ENCODE peak calls at places on chromosomes 5 and 9, in ten cellular contexts. K, W, Z, D, R, H, P, M, X and I are unnamed samples.
A peak's percentile ranks its signal among the peaks of the same experiment; 100 is the strongest.

GRCh38 chr9:21681641-21682040 is 120.8 kb upstream of the MTAP start:
- DNase-seq in R (no peak), W (peak; percentile 69), Z (no peak), H (peak; percentile 96), D (peak; percentile 90), K (no peak), M (no peak), X (peak; percentile 95), P (no peak), I (no peak)

GRCh38 chr5:167763772-167764171 is 527.7 kb upstream of the WWC1 start:
- DNase-seq in H (peak; percentile 85), D (peak; percentile 41), R (no peak), M (no peak), P (no peak), W (no peak), X (peak; percentile 96), Z (no peak), K (no peak), I (no peak)

GRCh38 chr9:88270398-88270797 is 117.8 kb upstream of the SPIN1 start:
- DNase-seq in P (no peak), R (peak; percentile 12), K (no peak), D (peak; percentile 12), M (no peak), Z (no peak), H (no peak), W (no peak), X (peak; percentile 13), I (no peak)

GRCh38 chr9:79471577-79472543 is 99.9 kb upstream of the TLE4 start:
- DNase-seq in P (peak; percentile 13), W (peak; percentile 14), Z (peak; percentile 60), M (peak; percentile 53), D (peak; percentile 66), H (peak; percentile 28), R (no peak), K (peak; percentile 43), X (peak; percentile 38), I (peak; percentile 34)

GRCh38 chr5:15752886-15753285 is 252.9 kb downstream of the FBXL7 start:
- DNase-seq in P (peak; percentile 75), D (no peak), H (no peak), W (peak; percentile 7), X (peak; percentile 50), K (no peak), M (peak; percentile 30), Z (no peak), R (no peak), I (no peak)

GRCh38 chr9:74444389-74444788 is 52.7 kb upstream of the RORB start:
- DNase-seq in W (no peak), Z (no peak), X (peak; percentile 50), P (peak; percentile 11), R (no peak), D (no peak), K (no peak), M (no peak), H (no peak), I (no peak)

GRCh38 chr5:173567548-173567947 is 48.9 kb downstream of the BOD1 start:
- DNase-seq in K (no peak), P (no peak), Z (no peak), W (no peak), X (peak; percentile 27), D (peak; percentile 97), R (no peak), H (peak; percentile 70), M (no peak), I (no peak)

GRCh38 chr5:14190194-14191164 is 47.3 kb downstream of the TRIO start:
- DNase-seq in Z (no peak), R (peak; percentile 73), D (peak; percentile 99), X (peak; percentile 100), H (peak; percentile 97), W (peak; percentile 93), P (no peak), K (no peak), M (peak; percentile 69), I (no peak)

GRCh38 chr5:133864711-133865110 is 103.7 kb downstream of the C5orf15 start:
- DNase-seq in W (no peak), P (no peak), R (no peak), D (no peak), Z (no peak), X (no peak), M (no peak), H (no peak), K (no peak), I (no peak)

GRCh38 chr5:151134228-151134627 is 23.4 kb downstream of the ANXA6 start:
- DNase-seq in X (no peak), K (no peak), R (no peak), P (no peak), W (no peak), H (peak; percentile 68), D (no peak), M (peak; percentile 35), Z (no peak), I (no peak)

DNA sequence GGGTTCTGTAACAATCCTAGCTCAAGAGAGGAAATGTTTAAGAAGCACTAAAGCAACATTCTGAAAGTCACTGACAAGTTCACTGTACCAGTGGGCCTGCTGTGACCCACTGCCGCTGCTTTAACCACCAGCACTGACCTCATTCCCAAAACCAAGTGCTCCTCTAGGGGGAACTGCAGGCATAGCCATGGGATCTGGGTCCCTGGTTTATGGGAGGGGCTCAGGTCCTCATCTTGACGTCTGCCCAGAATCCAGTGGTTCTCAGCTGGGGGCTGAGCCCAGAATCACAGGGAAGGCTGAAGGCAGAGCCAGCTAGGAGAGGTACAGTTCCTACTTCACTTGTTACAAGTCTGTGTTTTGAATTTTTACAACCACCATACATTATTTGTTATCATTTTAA is 36.1 kb upstream of the SLC2A8 start:
- DNase-seq in M (peak; percentile 33), K (no peak), R (peak; percentile 21), X (peak; percentile 28), W (no peak), Z (no peak), D (peak; percentile 28), P (no peak), H (peak; percentile 27), I (no peak)
- TF ChIP-seq CTCF in M (peak; percentile 11), K (no peak), R (peak; percentile 26), X (peak; percentile 52), W (no peak), Z (no peak), D (peak; percentile 48), P (no peak), H (peak; percentile 65), I (no peak)

DNA sequence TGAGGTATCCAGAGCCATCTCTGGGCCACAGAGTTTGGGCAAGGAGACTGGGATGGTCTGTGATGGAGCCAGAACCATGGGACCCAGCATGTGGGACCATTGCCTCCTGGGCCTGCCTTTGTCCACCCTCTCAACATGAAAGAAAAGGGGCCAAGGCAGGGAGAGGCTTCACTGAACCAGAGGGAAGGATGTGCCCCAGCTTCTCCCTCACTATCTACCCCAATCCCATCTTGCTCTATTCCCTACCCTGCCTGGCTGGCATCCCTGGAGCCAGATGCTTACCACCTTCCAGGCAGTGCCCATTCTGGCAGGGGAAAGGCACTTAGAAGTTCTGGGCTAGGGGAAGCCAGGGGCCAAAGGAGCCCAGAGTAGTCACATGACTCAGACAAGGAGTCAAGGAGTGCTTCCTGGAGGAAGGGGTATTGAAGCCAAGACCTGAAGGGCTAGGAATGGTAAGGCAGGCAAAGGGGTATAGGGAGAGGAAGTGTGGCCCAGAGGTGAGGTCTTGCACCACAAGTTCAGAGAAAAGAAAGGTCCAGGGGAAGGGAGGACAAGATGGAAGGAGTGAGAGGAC is 9.8 kb downstream of the PDLIM4 start:
- DNase-seq in R (no peak), K (no peak), P (no peak), X (no peak), Z (no peak), D (no peak), M (no peak), W (no peak), H (no peak), I (no peak)
- H3K4me1 ChIP-seq in R (peaks cover 36% of the 10 kb centered on the region), K (no peaks in the 10 kb centered on the region), P (peaks cover 21% of the 10 kb centered on the region), X (peaks cover 49% of the 10 kb centered on the region), Z (peaks cover 20% of the 10 kb centered on the region), D (peaks cover 37% of the 10 kb centered on the region), M (peaks cover 14% of the 10 kb centered on the region), W (peaks cover 46% of the 10 kb centered on the region), H (peaks cover 45% of the 10 kb centered on the region), I (peaks cover 15% of the 10 kb centered on the region)

GRCh38 chr9:114472765-114473446 is 32.4 kb downstream of the WHRN start:
- DNase-seq in W (no peak), R (no peak), Z (no peak), D (no peak), X (peak; percentile 10), P (no peak), K (no peak), M (no peak), H (peak; percentile 77), I (no peak)
- H3K36me3 ChIP-seq in W (no peaks in the 10 kb centered on the region), R (no peaks in the 10 kb centered on the region), Z (no peaks in the 10 kb centered on the region), D (no peaks in the 10 kb centered on the region), X (no peaks in the 10 kb centered on the region), P (no peaks in the 10 kb centered on the region), K (peaks cover 2% of the 10 kb centered on the region), M (no peaks in the 10 kb centered on the region), H (no peaks in the 10 kb centered on the region), I (no peaks in the 10 kb centered on the region)

DNA sequence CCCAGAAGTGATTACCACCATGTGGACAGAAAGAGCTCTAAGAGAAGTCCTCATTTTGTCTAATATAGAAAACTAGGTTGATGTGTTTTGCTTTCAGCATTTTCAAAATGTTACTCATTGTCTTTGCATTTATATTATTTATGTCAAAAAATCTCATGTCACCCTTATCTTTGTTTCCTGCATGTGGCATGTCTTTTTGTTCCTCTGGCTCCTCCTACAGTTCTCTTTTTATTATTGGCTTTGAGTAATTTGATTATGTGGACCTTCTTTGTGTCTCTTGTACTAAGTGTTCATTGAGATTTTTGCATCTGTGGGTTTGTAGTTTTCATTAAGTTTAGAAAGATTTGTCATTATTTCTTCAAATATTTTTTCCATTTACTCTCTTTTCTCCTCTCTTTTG is 58.8 kb downstream of the GNG10 start:
- DNase-seq in Z (no peak), H (no peak), X (no peak), D (no peak), W (peak; percentile 16), P (no peak), R (no peak), M (no peak), K (no peak), I (no peak)
- TF ChIP-seq CTCF in Z (no peak), H (no peak), X (no peak), D (peak; percentile 33), W (no peak), P (no peak), R (no peak), M (no peak), K (no peak), I (no peak)

DNA sequence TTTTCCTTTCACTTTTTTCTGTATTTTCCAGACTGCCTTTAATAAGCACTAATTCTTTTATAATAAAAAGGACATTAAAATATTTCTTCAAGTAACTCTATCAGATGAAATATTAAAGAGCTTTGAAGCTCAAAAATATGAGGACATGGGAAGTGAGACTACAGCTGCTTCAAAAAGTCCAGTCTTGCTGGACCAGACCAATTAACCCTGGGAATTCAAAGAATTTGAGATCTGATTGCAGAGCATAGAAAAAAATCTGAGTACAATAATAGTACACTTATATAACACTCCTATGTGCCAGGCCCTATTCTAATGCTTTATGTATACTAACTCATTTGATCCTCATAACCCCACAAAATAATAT is 9.8 kb downstream of the TMEM245 start:
- DNase-seq in K (no peak), R (no peak), Z (no peak), M (no peak), X (peak; percentile 49), H (no peak), W (peak; percentile 36), D (no peak), P (no peak), I (no peak)
- H3K4me1 ChIP-seq in K (peaks cover 17% of the 10 kb centered on the region), R (peaks cover 68% of the 10 kb centered on the region), Z (no peaks in the 10 kb centered on the region), M (peaks cover 40% of the 10 kb centered on the region), X (peaks cover 18% of the 10 kb centered on the region), H (peaks cover 42% of the 10 kb centered on the region), W (peaks cover 52% of the 10 kb centered on the region), D (peaks cover 55% of the 10 kb centered on the region), P (peaks cover 60% of the 10 kb centered on the region), I (peaks cover 13% of the 10 kb centered on the region)